ENCODE peak calls at places on chromosomes 16 and 17, in five cellular contexts. D is thoracic aorta; M is ascending aorta; X is spleen; E is CD8-positive, alpha-beta T cell. K is an unnamed sample.
A peak's percentile ranks its signal among the peaks of the same experiment; 100 is the strongest.

GRCh38 chr17:65975878-65976277 is 216.1 kb downstream of the CEP112 start:
- DNase-seq in D (no peak), M (no peak), X (no peak), E (no peak), K (no peak)

GRCh38 chr16:57265850-57266530 is 18.5 kb downstream of the PLLP start:
- DNase-seq in D (no peak), M (no peak), X (peak; percentile 74), E (no peak), K (no peak)

GRCh38 chr16:80596507-80597207 is 55.9 kb downstream of the DYNLRB2 start:
- DNase-seq in D (no peak), M (no peak), X (no peak), E (no peak), K (no peak)

GRCh38 chr17:16314189-16314588 is 39.1 kb downstream of the CENPV start:
- DNase-seq in D (no peak), M (no peak), X (no peak), E (no peak), K (no peak)

GRCh38 chr17:49191917-49192741 is 18.2 kb downstream of the GNGT2 start:
- DNase-seq in D (peak; percentile 69), M (peak; percentile 79), X (peak; percentile 97), E (peak; percentile 99), K (no peak)

GRCh38 chr16:84897911-84898377 is 78.2 kb downstream of the CRISPLD2 start:
- DNase-seq in D (no peak), M (no peak), X (peak; percentile 71), E (no peak), K (no peak)

GRCh38 chr17:307295-307691 is 45.3 kb downstream of the RPH3AL start:
- DNase-seq in D (no peak), M (no peak), X (peak; percentile 60), E (no peak), K (no peak)

GRCh38 chr16:62913333-62913732 is 877.1 kb upstream of the CDH8 start:
- DNase-seq in D (no peak), M (no peak), X (no peak), E (no peak), K (no peak)

GRCh38 chr17:2227025-2227699 is 76.4 kb downstream of the SMG6 start:
- DNase-seq in D (no peak), M (no peak), X (no peak), E (no peak), K (no peak)

DNA sequence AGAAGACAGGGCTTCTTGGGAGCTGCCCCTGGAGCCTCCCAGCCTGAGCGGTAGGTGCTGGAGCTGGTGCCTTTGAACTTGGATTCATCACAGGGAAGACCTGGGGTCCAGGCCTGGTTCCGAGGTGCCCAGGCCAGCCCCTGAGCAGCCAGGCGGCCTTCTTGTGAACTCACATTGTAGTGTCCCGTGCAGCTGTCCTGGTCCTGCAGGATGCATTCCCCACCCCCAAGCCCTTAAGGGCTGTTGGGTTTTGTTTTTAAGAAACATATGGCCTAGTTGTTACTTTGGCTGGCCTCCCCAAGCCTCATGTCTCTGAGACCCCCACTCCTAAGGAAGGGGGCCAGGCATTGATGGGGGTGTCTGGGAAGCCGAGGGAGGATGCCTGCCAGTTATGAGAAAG is 70.9 kb downstream of the SREBF1 start:
- DNase-seq in D (no peak), M (no peak), X (no peak), E (no peak), K (no peak)
- H3K4me1 ChIP-seq in D (no peaks in the 10 kb centered on the region), M (no peaks in the 10 kb centered on the region), X (peaks cover 100% of the 10 kb centered on the region), E (peaks cover 28% of the 10 kb centered on the region), K (no peaks in the 10 kb centered on the region)

DNA sequence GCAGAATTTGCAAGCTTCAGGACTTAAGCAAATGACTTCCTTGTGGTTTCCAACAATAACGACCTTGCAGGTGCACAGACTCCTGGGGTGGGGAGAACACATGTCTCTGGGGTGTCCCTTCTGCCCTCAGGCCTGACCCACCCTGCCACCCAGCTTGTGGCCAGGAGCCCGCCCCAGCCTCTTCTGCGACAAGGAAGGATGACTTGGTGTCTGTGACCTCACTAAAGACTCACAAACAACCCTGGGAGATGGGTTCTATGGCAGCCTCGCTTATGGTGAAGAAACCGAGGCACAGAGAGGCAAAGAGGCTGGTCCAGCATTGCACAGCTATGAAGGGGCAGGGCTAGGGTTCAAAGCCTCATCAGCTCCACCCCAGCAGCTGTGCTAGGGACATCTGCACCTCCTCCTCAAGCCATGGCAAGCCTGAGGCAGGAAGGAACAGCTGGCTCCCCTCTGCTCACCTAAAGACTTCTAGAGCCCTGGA is 2.6 kb downstream of the ATP2A3 start:
- DNase-seq in D (no peak), M (no peak), X (peak; percentile 93), E (peak; percentile 62), K (no peak)
- H3K27me3 ChIP-seq in D (no peaks in the 10 kb centered on the region), M (no peaks in the 10 kb centered on the region), X (peaks cover 19% of the 10 kb centered on the region), E (no peaks in the 10 kb centered on the region), K (peaks cover 3% of the 10 kb centered on the region)

DNA sequence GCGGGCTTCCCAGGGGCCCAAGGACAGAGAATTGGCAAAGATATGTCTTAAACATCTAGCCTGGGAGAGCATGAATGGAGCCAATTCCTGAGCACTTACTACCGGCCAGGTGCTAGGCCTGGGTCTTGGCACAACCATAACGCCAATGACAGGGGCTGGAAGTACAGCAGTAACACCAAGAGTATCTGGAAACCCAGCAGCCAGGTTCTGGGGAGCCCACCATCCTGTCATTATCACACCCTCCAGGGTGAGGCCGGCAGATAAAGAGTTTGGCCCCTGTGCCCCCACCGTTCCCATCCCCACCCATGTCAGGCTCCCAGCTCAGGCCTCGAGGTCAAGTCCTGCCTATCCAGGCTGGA is 512 bp upstream of the TMC8 start:
- DNase-seq in D (no peak), M (no peak), X (no peak), E (no peak), K (no peak)
- H3K4me1 ChIP-seq in D (peaks cover 19% of the 10 kb centered on the region), M (peaks cover 5% of the 10 kb centered on the region), X (peaks cover 100% of the 10 kb centered on the region), E (peaks cover 59% of the 10 kb centered on the region), K (peaks cover 15% of the 10 kb centered on the region)

GRCh38 chr17:79363552-79364275 is 247.1 kb downstream of the RBFOX3 start:
- DNase-seq in D (no peak), M (no peak), X (no peak), E (no peak), K (no peak)

GRCh38 chr17:79360196-79360595 is 250.7 kb downstream of the RBFOX3 start:
- DNase-seq in D (no peak), M (no peak), X (no peak), E (no peak), K (no peak)

GRCh38 chr17:79362996-79363305 is 247.9 kb downstream of the RBFOX3 start:
- DNase-seq in D (no peak), M (no peak), X (no peak), E (no peak), K (no peak)

GRCh38 chr17:79362086-79362995 is 248.5 kb downstream of the RBFOX3 start:
- DNase-seq in D (no peak), M (no peak), X (no peak), E (no peak), K (no peak)

GRCh38 chr17:79361221-79361734 is 249.6 kb downstream of the RBFOX3 start:
- DNase-seq in D (no peak), M (no peak), X (no peak), E (no peak), K (no peak)
- H3K27me3 ChIP-seq in D (no peaks in the 10 kb centered on the region), M (peaks cover 5% of the 10 kb centered on the region), X (peaks cover 95% of the 10 kb centered on the region), E (no peaks in the 10 kb centered on the region), K (no peaks in the 10 kb centered on the region)

K was measured in iPS DF 6.9.